ENCODE peak calls at places on chromosomes 12 and 14, in four cellular contexts. Q is left ventricle myocardium inferior, W is right atrium auricular region, P is left lung. K is an unnamed sample.
A peak's percentile ranks its signal among the peaks of the same experiment; 100 is the strongest.

GRCh38 chr12:58433969-58434368 is 486.3 kb downstream of the LRIG3 start:
- DNase-seq in Q (no peak), W (no peak), P (no peak), K (no peak)

GRCh38 chr14:105888784-105889665 is 362.6 kb downstream of the TMEM121 start:
- DNase-seq in Q (peak; percentile 9), W (no peak), P (peak; percentile 25), K (peak; percentile 38)

GRCh38 chr12:67457799-67458680 is 188.9 kb downstream of the CAND1 start:
- DNase-seq in Q (no peak), W (no peak), P (no peak), K (no peak)

GRCh38 chr12:66149702-66150398 is 19.3 kb upstream of the LLPH start:
- DNase-seq in Q (no peak), W (no peak), P (no peak), K (no peak)

GRCh38 chr12:10395390-10395998 is 5.7 kb upstream of the KLRK1 start:
- DNase-seq in Q (no peak), W (no peak), P (no peak), K (no peak)

GRCh38 chr12:43337571-43338497 is 214.2 kb downstream of the ADAMTS20 start:
- DNase-seq in Q (no peak), W (no peak), P (no peak), K (no peak)

GRCh38 chr14:27367345-27367744 is 769.5 kb upstream of the NOVA1 start:
- DNase-seq in Q (no peak), W (no peak), P (no peak), K (no peak)

GRCh38 chr12:4909734-4910501 is at the start of gene KCNA1:
- DNase-seq in Q (no peak), W (no peak), P (peak; percentile 74), K (no peak)

GRCh38 chr12:59808317-59808910 is 212.6 kb downstream of the SLC16A7 start:
- DNase-seq in Q (no peak), W (no peak), P (no peak), K (no peak)

GRCh38 chr14:81269100-81269978 is 48.6 kb upstream of the GTF2A1 start:
- DNase-seq in Q (no peak), W (no peak), P (no peak), K (no peak)

GRCh38 chr12:82357845-82358199 is 365 bp downstream of the CCDC59 start:
- DNase-seq in Q (no peak), W (no peak), P (no peak), K (no peak)

GRCh38 chr14:79248131-79248530 is 963.2 kb downstream of the DIO2 start:
- DNase-seq in Q (no peak), W (no peak), P (no peak), K (no peak)

GRCh38 chr12:120242971-120243699 is 22.4 kb downstream of the PXN start:
- DNase-seq in Q (no peak), W (no peak), P (no peak), K (no peak)
- H3K4me1 ChIP-seq in Q (peaks cover 100% of the 10 kb centered on the region), W (peaks cover 94% of the 10 kb centered on the region), P (peaks cover 93% of the 10 kb centered on the region), K (peaks cover 92% of the 10 kb centered on the region)

DNA sequence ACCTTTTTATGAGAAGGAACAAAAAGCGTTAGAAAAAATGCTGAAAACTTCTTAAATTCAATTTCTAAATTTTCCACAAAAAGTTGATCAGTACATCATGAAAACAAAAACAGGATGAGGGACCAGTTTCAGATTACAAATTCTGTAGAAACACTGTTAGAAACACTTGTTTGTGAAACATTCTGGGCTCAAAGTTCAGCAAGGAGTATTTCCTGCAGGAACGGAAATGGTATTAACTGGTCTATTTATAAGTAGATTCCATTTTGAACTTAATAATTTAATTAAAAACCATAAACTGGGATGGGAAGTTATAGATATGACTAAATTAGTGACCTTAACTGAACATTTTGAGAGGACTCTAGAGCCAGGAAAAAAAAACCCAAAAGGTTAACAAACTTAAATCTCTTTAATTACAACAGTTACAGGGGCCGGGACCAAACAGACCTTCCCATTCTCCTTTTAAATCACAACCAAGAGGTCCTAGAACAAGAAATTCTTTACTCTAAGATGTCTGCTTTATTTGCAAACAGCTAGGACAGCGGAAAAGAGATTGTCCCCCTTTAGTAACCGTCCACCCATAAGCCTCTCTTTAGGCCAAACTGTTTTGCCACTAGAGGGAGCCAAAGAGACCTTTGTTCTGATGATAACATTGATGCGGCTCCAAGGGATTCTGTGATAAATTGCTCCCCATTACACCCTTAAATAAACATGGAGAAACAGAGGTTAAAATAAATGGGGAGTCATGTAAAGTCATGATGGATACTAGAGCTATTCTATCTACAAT is 69.0 kb upstream of the RERGL start:
- DNase-seq in Q (no peak), W (no peak), P (no peak), K (no peak)
- TF ChIP-seq CTCF in Q (peak; percentile 59), W (peak; percentile 18), P (peak; percentile 44), K (peak; percentile 57)

DNA sequence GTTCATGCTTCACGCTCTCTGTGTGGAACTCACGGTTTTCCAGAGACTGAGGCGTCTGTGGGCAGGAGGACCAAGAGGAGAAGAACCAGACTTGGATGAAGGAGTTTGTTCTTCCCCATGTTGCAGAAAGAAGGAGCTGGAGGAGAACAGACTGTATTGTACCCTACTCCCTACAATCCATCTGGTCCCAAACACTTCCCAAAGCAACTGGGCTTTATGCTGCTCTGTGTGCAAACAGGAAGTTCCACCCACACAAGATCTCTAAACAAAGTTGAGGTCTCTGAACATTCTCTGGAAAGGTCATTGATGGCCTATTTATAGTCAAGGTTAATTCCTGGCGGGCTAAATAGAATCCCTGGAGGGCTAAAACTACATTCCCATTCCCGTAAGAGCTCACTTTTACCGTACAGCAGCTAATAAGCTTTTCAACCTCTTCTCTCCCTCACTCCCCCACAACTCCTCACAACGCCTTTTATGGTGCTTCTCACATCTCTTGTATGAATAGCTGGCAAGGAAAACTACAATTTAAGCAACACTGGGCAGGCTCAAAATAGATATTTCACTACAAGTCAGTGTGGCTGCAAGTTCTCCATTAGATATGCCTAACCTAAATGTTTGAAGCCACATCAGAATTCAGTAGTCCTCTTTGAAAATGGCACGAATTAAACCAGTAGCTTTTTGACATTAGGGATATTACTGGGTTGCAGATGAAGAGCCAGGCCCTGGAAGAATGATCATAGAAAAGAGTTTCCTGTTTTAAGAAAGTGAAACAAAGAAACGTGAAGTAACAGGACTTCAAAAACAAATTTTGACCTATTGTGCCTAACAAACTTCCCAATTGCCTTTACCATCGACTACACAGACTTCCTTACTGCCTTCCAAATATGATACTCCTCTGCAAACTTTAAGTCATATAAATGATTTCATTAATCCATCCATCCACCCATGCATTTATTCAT is at the start of gene A2M:
- DNase-seq in Q (no peak), W (no peak), P (no peak), K (no peak)
- H3K27me3 ChIP-seq in Q (no peaks in the 10 kb centered on the region), W (no peaks in the 10 kb centered on the region), P (no peaks in the 10 kb centered on the region), K (no peaks in the 10 kb centered on the region)

GRCh38 chr12:15669256-15669948 is 119.8 kb downstream of the EPS8 start:
- DNase-seq in Q (no peak), W (no peak), P (no peak), K (no peak)
- H3K4me1 ChIP-seq in Q (peaks cover 5% of the 10 kb centered on the region), W (no peaks in the 10 kb centered on the region), P (no peaks in the 10 kb centered on the region), K (no peaks in the 10 kb centered on the region)

GRCh38 chr12:64268409-64268808 is 46.3 kb upstream of the KICS2 start:
- DNase-seq in Q (no peak), W (no peak), P (no peak), K (no peak)

GRCh38 chr12:64269161-64269560 is 47.1 kb upstream of the KICS2 start:
- DNase-seq in Q (no peak), W (no peak), P (no peak), K (no peak)

GRCh38 chr12:64278421-64278820 is 56.3 kb upstream of the KICS2 start:
- DNase-seq in Q (no peak), W (no peak), P (no peak), K (no peak)

GRCh38 chr12:64270411-64270810 is 48.3 kb upstream of the KICS2 start:
- DNase-seq in Q (no peak), W (no peak), P (no peak), K (no peak)

DNA sequence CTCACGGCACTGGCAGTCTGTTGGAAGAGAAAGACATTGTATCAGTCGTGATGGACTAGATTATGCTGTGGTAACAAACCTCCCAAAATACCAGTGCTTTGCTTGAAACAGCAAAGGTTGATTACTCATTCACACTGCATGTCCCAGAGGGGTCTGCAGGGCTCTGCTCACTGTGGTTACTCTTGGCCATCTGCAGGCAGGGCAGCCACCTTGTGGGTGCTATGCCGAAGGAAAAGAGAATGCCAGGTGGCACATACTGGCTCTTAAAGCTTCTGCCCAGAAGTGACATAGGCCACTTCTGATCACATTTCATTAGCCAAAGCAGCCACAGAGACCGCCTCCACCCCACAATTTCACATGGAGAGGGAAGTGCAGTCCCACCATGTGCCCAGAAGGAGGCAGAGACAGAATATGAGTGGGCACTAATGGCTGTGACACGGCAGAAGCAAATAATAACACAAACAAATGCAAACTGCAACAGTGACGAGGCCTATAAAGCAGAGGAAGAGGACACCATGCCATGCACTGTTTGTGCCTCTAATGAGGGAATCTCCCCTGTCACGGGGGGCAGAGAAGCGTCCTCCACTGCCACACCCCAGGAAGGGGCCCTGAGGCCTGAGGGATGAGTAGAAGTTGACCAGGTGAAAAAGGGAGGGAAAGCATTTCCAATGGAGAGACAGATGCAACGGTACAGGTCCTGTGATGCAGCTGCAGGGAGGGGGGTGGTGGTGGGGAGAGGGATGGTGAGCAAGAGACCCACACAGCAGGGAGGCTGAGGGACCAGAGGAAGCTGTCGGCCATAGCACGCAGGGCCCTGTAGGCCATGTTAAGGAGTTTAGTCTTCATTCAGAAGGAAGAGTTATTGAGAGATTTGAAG is 51.7 kb upstream of the KICS2 start:
- DNase-seq in Q (no peak), W (no peak), P (no peak), K (no peak)
- TF ChIP-seq CTCF in Q (peak; percentile 47), W (no peak), P (peak; percentile 15), K (peak; percentile 45)

K was measured in RWPE2.